ENCODE peak calls at places on chromosomes 16 and 17, in seven cellular contexts. R is fibroblast of villous mesenchyme, U is body of pancreas, W is SK-N-SH, O is left lung, P is endothelial cell of umbilical vein, F is dorsolateral prefrontal cortex. G is an unnamed sample.

GRCh38 chr17:29929006-29929543 is 953 bp downstream of the SSH2 start:
- DNase-seq in U (peak; percentile 52), R (peak; percentile 42), W (peak; percentile 38), F (no peak), O (no peak), P (peak; percentile 92), G (peak; percentile 43)

GRCh38 chr17:7046127-7046724 is 2.3 kb upstream of the SLC16A11 start:
- DNase-seq in R (no peak), W (no peak), U (peak; percentile 93), O (peak; percentile 86), F (peak; percentile 83), P (no peak), G (peak; percentile 36)

GRCh38 chr17:68382582-68383085 is 74.7 kb downstream of the WIPI1 start:
- DNase-seq in U (no peak), R (peak; percentile 26), W (no peak), O (no peak), F (no peak), P (no peak), G (peak; percentile 29)

GRCh38 chr16:47666434-47666833 is 205.3 kb downstream of the PHKB start:
- DNase-seq in R (no peak), P (no peak), W (no peak), F (no peak), O (no peak), U (no peak), G (no peak)

GRCh38 chr16:86854058-86854621 is 275.8 kb downstream of the FOXL1 start:
- DNase-seq in P (peak; percentile 63), F (no peak), O (no peak), U (no peak), W (no peak), R (peak; percentile 89), G (peak; percentile 54)

GRCh38 chr16:1559446-1559975 is 26.0 kb downstream of the TMEM204 start:
- DNase-seq in R (no peak), U (no peak), F (no peak), P (no peak), W (no peak), O (no peak), G (no peak)

GRCh38 chr16:57660715-57661463 is 7.2 kb upstream of the ADGRG3 start:
- DNase-seq in P (no peak), W (no peak), O (no peak), U (no peak), R (no peak), F (no peak), G (no peak)

GRCh38 chr16:46895399-46896313 is 11.5 kb downstream of the GPT2 start:
- DNase-seq in W (no peak), F (no peak), O (no peak), R (no peak), P (no peak), U (peak; percentile 89), G (no peak)

GRCh38 chr17:72102366-72102765 is 18.5 kb upstream of the SOX9 start:
- DNase-seq in W (no peak), P (no peak), U (no peak), F (no peak), R (no peak), O (no peak), G (no peak)

GRCh38 chr17:81402530-81402941 is 7.3 kb downstream of the BAHCC1 start:
- DNase-seq in P (no peak), F (no peak), W (no peak), O (no peak), R (peak; percentile 54), U (no peak), G (no peak)

GRCh38 chr16:20308801-20309590 is 18.3 kb downstream of the GP2 start:
- DNase-seq in W (no peak), O (no peak), U (peak; percentile 90), R (no peak), P (no peak), F (no peak), G (no peak)

GRCh38 chr17:17823433-17824118 is 13.2 kb downstream of the SREBF1 start:
- DNase-seq in W (peak; percentile 99), U (peak; percentile 88), P (peak; percentile 68), O (peak; percentile 95), F (peak; percentile 86), R (peak; percentile 79), G (peak; percentile 76)

GRCh38 chr16:48918520-48919258 is 308.7 kb upstream of the N4BP1 start:
- DNase-seq in R (no peak), F (no peak), P (no peak), U (no peak), W (no peak), O (no peak), G (no peak)

GRCh38 chr17:36825113-36825955 is 111.9 kb upstream of the LHX1 start:
- DNase-seq in P (no peak), F (no peak), O (no peak), U (no peak), R (no peak), W (no peak), G (no peak)

GRCh38 chr16:50613281-50613991 is 65.2 kb downstream of the NKD1 start:
- DNase-seq in U (no peak), R (peak; percentile 27), O (peak; percentile 43), W (no peak), P (no peak), F (no peak), G (peak; percentile 20)

GRCh38 chr16:80151706-80152073 is 389.1 kb upstream of the DYNLRB2 start:
- DNase-seq in O (no peak), W (no peak), R (no peak), U (no peak), P (peak; percentile 60), F (no peak), G (no peak)

GRCh38 chr16:73572135-73572534 is 524.2 kb upstream of the ZFHX3 start:
- DNase-seq in F (no peak), R (no peak), P (no peak), O (no peak), U (peak; percentile 28), W (no peak), G (no peak)

GRCh38 chr16:68284847-68285246 is 20.5 kb downstream of the SLC7A6 start:
- DNase-seq in U (no peak), W (no peak), R (no peak), O (no peak), P (peak; percentile 31), F (no peak), G (no peak)
- H3K4me3 ChIP-seq in U (no peak overlapping the region), W (no peak overlapping the region), R (no peak overlapping the region), O (no peak overlapping the region), P (no peak overlapping the region), F (no peak overlapping the region), G (no peak overlapping the region)

GRCh38 chr17:77438241-77439204 is 297.8 kb downstream of the SEC14L1 start:
- DNase-seq in U (no peak), P (no peak), F (no peak), R (no peak), O (no peak), W (no peak), G (no peak)

GRCh38 chr17:77436481-77436880 is 295.7 kb downstream of the SEC14L1 start:
- DNase-seq in W (no peak), R (no peak), F (no peak), P (no peak), O (no peak), U (no peak), G (no peak)

GRCh38 chr17:77436058-77436442 is 295.3 kb downstream of the SEC14L1 start:
- DNase-seq in O (no peak), R (peak; percentile 84), F (peak; percentile 74), U (no peak), W (peak; percentile 89), P (peak; percentile 57), G (no peak)

GRCh38 chr17:77437017-77437416 is 296.2 kb downstream of the SEC14L1 start:
- DNase-seq in O (no peak), P (no peak), W (peak; percentile 71), R (peak; percentile 88), F (no peak), U (peak; percentile 63), G (peak; percentile 94)

DNA sequence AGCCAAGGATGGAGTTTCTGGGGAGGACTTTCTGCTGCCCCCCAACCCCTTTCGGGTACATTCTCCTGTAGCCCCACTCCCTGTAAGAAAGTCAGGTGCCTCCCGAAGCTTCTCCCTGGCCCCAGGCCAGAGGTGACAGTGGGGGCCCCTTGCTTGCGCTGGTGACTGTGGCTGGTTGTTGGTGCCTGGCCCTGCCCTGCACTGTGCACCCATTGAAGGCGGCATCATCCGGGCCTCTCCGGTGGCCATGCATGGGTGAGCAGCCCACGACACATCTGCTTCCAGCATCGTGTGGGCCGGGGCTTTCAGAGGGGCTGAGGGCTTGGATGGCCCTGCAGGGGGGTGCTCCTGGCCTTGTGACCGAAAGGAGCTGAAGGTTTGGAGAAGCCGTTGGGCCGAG is 297.0 kb downstream of the SEC14L1 start:
- DNase-seq in W (no peak), O (no peak), P (no peak), U (no peak), F (no peak), R (no peak), G (no peak)
- TF ChIP-seq CTCF in W (no peak), O (no peak), P (no peak), U (no peak), F (no peak), R (no peak), G (no peak)

DNA sequence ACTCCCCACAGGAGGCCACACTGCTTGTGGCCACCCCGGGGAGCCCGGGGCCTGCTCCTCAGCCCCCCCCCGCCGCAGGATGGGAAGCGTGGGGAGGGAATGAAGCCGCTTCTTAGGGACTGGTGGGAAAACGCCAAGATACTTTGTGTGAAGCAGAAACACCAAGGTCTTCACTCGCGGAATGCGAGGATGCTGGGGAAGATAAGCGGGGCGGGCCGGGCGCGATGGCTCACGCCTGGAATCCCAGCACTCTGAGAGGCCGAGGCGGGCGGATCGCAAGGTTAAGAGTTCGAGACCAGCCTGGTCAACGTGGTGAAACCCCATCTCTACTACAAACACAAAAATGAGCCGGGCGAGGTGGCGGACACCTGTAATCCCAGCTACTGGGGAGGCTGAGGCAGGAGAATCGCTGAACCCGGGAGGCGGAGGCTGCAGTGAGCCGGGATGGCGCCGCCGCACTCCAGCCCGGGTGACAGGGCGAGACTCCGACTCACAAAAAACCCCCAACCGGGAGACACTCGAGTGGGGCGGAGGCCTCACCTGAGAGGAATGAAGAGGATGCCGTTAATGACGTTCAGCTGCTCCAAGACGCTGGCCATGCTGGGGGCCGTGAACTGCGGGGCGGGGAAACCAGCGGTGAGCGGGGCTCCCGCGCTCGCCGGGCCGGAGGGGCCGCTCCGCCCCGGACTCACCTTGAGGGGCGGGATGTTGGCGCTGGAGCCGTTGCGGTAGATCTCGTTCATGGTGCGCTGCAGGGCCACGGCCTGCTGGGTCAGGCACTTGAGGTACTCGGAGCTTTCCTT is 20.3 kb downstream of the CLUH start:
- DNase-seq in P (no peak), R (no peak), U (no peak), F (no peak), O (peak; percentile 73), W (no peak), G (no peak)
- H3K4me3 ChIP-seq in P (no peak overlapping the region), R (no peak overlapping the region), U (no peak overlapping the region), F (no peak overlapping the region), O (no peak overlapping the region), W (no peak overlapping the region), G (no peak overlapping the region)

DNA sequence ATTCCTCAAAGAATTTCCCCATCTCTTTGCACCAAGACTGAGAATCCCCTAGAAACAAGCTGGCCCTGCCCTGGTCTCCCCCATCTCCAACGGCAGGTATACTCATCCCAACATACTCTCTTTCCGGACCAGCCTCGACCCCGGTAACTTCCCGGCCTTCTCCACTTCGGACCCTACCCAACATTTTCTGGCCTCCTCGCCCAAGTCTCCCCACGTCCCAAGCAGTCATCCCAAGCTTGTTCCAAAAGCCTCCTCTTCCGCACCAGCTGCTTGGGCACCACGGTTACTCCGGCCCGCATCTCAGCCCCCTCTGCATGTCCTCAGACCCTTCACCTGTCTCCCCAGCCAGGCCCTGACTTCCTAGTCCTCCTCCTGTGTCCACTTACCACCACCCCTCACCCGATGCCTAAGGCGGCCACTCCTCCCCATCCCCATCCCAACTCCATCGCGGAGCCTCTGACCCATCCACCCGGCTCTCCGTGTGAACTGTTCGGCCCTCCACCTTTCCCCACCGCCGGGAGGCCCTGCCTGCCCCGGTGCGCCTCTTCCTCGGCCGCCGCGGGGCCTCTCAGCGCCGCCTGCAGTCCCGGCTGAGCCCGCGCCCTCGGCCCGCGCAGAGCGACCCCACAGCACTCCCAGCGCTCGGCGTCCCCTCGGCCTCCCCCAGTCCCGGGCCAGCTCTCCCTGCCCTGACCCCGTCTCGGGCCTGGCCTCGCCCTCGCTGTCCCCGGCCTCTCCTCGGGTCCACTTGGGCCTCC is 993 bp downstream of the PITPNA start:
- DNase-seq in P (peak; percentile 24), W (peak; percentile 79), U (peak; percentile 32), F (no peak), O (peak; percentile 86), R (peak; percentile 29), G (peak; percentile 28)
- TF ChIP-seq CTCF in P (peak; percentile 15), W (peak; percentile 24), U (peak; percentile 8), F (no peak), O (no peak), R (peak; percentile 43), G (no peak)

G was measured in choroid plexus epithelial cell.